ENCODE peak calls at places on chromosomes 5 and 9, in seven cellular contexts. One of them, this sample, is unnamed.

GRCh38 chr5:160693831-160694473 is 158.1 kb downstream of the ATP10B start:
- DNase-seq in cardiac fibroblast: no peak
- DNase-seq in AG04450: no peak
- DNase-seq in Panc1: no peak
- DNase-seq in heart left ventricle: no peak
- DNase-seq in IMR-90: no peak
- DNase-seq in left ventricle myocardium inferior: no peak
- DNase-seq in this sample: no peak

GRCh38 chr5:112119527-112119926 is 299.6 kb downstream of the EPB41L4A start:
- DNase-seq in Panc1: no peak
- DNase-seq in AG04450: no peak
- DNase-seq in heart left ventricle: no peak
- DNase-seq in cardiac fibroblast: no peak
- DNase-seq in left ventricle myocardium inferior: no peak
- DNase-seq in IMR-90: no peak
- DNase-seq in this sample: no peak

GRCh38 chr9:114386361-114386885 is 1.4 kb downstream of the AKNA start:
- DNase-seq in left ventricle myocardium inferior: no peak
- DNase-seq in Panc1: no peak
- DNase-seq in heart left ventricle: no peak
- DNase-seq in IMR-90: no peak
- DNase-seq in AG04450: no peak
- DNase-seq in cardiac fibroblast: no peak
- DNase-seq in this sample: no peak

GRCh38 chr5:132664696-132665209 is 6.8 kb downstream of the IL13 start:
- DNase-seq in cardiac fibroblast: no peak
- DNase-seq in heart left ventricle: no peak
- DNase-seq in Panc1: no peak
- DNase-seq in IMR-90: no peak
- DNase-seq in AG04450: no peak
- DNase-seq in left ventricle myocardium inferior: no peak
- DNase-seq in this sample: no peak

GRCh38 chr5:96718635-96719077 is 56.5 kb downstream of the CAST start:
- DNase-seq in cardiac fibroblast: no peak
- DNase-seq in Panc1: no peak
- DNase-seq in left ventricle myocardium inferior: peak; percentile 70
- DNase-seq in heart left ventricle: peak; percentile 51
- DNase-seq in IMR-90: no peak
- DNase-seq in AG04450: no peak
- DNase-seq in this sample: no peak

GRCh38 chr9:86281577-86282076 is 711 bp downstream of the ISCA1 start:
- DNase-seq in cardiac fibroblast: no peak
- DNase-seq in left ventricle myocardium inferior: no peak
- DNase-seq in IMR-90: no peak
- DNase-seq in heart left ventricle: no peak
- DNase-seq in Panc1: no peak
- DNase-seq in AG04450: no peak
- DNase-seq in this sample: no peak

GRCh38 chr5:80324912-80325311 is 5.1 kb downstream of the SPZ1 start:
- DNase-seq in cardiac fibroblast: no peak
- DNase-seq in AG04450: no peak
- DNase-seq in IMR-90: no peak
- DNase-seq in Panc1: no peak
- DNase-seq in heart left ventricle: no peak
- DNase-seq in left ventricle myocardium inferior: no peak
- DNase-seq in this sample: no peak

GRCh38 chr5:3025392-3025791 is 273.9 kb upstream of the IRX2 start:
- DNase-seq in cardiac fibroblast: no peak
- DNase-seq in left ventricle myocardium inferior: no peak
- DNase-seq in Panc1: no peak
- DNase-seq in AG04450: no peak
- DNase-seq in IMR-90: no peak
- DNase-seq in heart left ventricle: no peak
- DNase-seq in this sample: no peak

GRCh38 chr9:94168203-94169000 is 84.1 kb downstream of the PTPDC1 start:
- DNase-seq in cardiac fibroblast: peak; percentile 57
- DNase-seq in IMR-90: peak; percentile 40
- DNase-seq in Panc1: no peak
- DNase-seq in AG04450: no peak
- DNase-seq in left ventricle myocardium inferior: no peak
- DNase-seq in heart left ventricle: no peak
- DNase-seq in this sample: no peak

GRCh38 chr5:51033215-51033614 is 350.0 kb upstream of the ISL1 start:
- DNase-seq in left ventricle myocardium inferior: no peak
- DNase-seq in IMR-90: no peak
- DNase-seq in cardiac fibroblast: no peak
- DNase-seq in heart left ventricle: peak; percentile 16
- DNase-seq in AG04450: no peak
- DNase-seq in Panc1: no peak
- DNase-seq in this sample: no peak

GRCh38 chr5:155844541-155844940 is 482.4 kb upstream of the SGCD start:
- DNase-seq in cardiac fibroblast: no peak
- DNase-seq in Panc1: no peak
- DNase-seq in heart left ventricle: no peak
- DNase-seq in AG04450: no peak
- DNase-seq in left ventricle myocardium inferior: no peak
- DNase-seq in IMR-90: no peak
- DNase-seq in this sample: no peak

GRCh38 chr9:102974530-102974929 is 20.6 kb upstream of the CYLC2 start:
- DNase-seq in left ventricle myocardium inferior: no peak
- DNase-seq in heart left ventricle: no peak
- DNase-seq in AG04450: no peak
- DNase-seq in IMR-90: no peak
- DNase-seq in cardiac fibroblast: peak; percentile 17
- DNase-seq in Panc1: no peak
- DNase-seq in this sample: no peak

GRCh38 chr5:27748847-27749246 is 710.5 kb upstream of the CDH9 start:
- DNase-seq in heart left ventricle: no peak
- DNase-seq in left ventricle myocardium inferior: no peak
- DNase-seq in IMR-90: no peak
- DNase-seq in Panc1: no peak
- DNase-seq in cardiac fibroblast: peak; percentile 1
- DNase-seq in AG04450: no peak
- DNase-seq in this sample: no peak

GRCh38 chr5:136364307-136364706 is 1.0 kb downstream of the TRPC7 start:
- DNase-seq in Panc1: no peak
- DNase-seq in left ventricle myocardium inferior: no peak
- DNase-seq in heart left ventricle: no peak
- DNase-seq in AG04450: no peak
- DNase-seq in cardiac fibroblast: peak; percentile 4
- DNase-seq in IMR-90: no peak
- DNase-seq in this sample: no peak

GRCh38 chr9:23309800-23310199 is 516.2 kb downstream of the ELAVL2 start:
- DNase-seq in IMR-90: no peak
- DNase-seq in AG04450: no peak
- DNase-seq in heart left ventricle: no peak
- DNase-seq in Panc1: no peak
- DNase-seq in cardiac fibroblast: no peak
- DNase-seq in left ventricle myocardium inferior: no peak
- DNase-seq in this sample: no peak

GRCh38 chr9:36818242-36818938 is 215.7 kb downstream of the PAX5 start:
- DNase-seq in cardiac fibroblast: no peak
- DNase-seq in heart left ventricle: no peak
- DNase-seq in AG04450: no peak
- DNase-seq in IMR-90: no peak
- DNase-seq in Panc1: no peak
- DNase-seq in left ventricle myocardium inferior: no peak
- DNase-seq in this sample: no peak

GRCh38 chr5:128279345-128279744 is 195.8 kb downstream of the SLC12A2 start:
- DNase-seq in Panc1: no peak
- DNase-seq in AG04450: no peak
- DNase-seq in heart left ventricle: no peak
- DNase-seq in IMR-90: no peak
- DNase-seq in left ventricle myocardium inferior: no peak
- DNase-seq in cardiac fibroblast: no peak
- DNase-seq in this sample: no peak

GRCh38 chr5:17182966-17183365 is 34.5 kb upstream of the BASP1 start:
- DNase-seq in left ventricle myocardium inferior: no peak
- DNase-seq in IMR-90: peak; percentile 78
- DNase-seq in AG04450: no peak
- DNase-seq in cardiac fibroblast: peak; percentile 16
- DNase-seq in Panc1: no peak
- DNase-seq in heart left ventricle: no peak
- DNase-seq in this sample: no peak

GRCh38 chr9:89639367-89639795 is 34.6 kb downstream of the GADD45G start:
- DNase-seq in Panc1: no peak
- DNase-seq in AG04450: no peak
- DNase-seq in IMR-90: no peak
- DNase-seq in cardiac fibroblast: no peak
- DNase-seq in heart left ventricle: peak; percentile 76
- DNase-seq in left ventricle myocardium inferior: peak; percentile 85
- DNase-seq in this sample: no peak

DNA sequence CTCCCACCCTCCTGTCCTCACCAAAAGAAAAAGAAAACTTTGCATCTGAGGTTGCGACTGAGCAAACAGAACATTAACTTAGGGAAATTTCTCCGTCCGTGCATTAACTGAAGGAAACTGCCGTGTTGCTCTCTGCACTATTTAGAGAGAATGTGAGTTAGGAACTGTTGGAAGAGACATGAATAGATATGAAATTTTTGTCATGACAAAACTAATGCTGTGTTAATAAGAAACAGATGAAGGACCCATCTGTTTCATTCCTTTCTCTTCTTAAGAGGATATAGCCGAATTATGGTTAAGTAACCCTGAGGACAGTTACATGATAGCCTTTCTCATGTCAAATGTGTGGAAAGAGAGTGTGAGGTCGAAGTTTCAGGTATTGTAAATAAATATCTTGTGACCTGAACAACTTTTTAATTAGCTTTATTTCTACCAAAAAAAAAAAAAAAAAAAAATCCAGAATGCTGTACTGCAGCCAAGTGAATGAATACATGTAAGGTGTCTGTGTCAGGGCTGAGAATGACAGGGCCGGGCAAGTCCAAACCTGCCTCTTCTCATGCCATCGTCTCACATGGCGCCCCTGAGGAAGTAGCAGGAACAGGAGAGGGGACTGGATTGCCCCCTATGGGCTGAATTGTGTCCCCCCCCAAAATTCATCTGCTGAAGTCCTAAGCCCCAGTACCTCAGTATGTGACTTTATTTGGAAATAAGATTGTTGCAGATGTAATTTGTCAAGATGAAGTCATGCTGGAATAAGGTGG is 35.6 kb upstream of the ANKRD33B start:
- DNase-seq in AG04450: no peak
- DNase-seq in IMR-90: peak; percentile 60
- DNase-seq in left ventricle myocardium inferior: no peak
- DNase-seq in Panc1: no peak
- DNase-seq in cardiac fibroblast: no peak
- DNase-seq in heart left ventricle: no peak
- DNase-seq in this sample: no peak
- TF ChIP-seq CTCF in AG04450: peak; percentile 16
- TF ChIP-seq CTCF in IMR-90: no peak
- TF ChIP-seq CTCF in left ventricle myocardium inferior: no peak
- TF ChIP-seq CTCF in Panc1: no peak
- TF ChIP-seq CTCF in cardiac fibroblast: no peak
- TF ChIP-seq CTCF in heart left ventricle: no peak
- TF ChIP-seq CTCF in this sample: peak; percentile 15

DNA sequence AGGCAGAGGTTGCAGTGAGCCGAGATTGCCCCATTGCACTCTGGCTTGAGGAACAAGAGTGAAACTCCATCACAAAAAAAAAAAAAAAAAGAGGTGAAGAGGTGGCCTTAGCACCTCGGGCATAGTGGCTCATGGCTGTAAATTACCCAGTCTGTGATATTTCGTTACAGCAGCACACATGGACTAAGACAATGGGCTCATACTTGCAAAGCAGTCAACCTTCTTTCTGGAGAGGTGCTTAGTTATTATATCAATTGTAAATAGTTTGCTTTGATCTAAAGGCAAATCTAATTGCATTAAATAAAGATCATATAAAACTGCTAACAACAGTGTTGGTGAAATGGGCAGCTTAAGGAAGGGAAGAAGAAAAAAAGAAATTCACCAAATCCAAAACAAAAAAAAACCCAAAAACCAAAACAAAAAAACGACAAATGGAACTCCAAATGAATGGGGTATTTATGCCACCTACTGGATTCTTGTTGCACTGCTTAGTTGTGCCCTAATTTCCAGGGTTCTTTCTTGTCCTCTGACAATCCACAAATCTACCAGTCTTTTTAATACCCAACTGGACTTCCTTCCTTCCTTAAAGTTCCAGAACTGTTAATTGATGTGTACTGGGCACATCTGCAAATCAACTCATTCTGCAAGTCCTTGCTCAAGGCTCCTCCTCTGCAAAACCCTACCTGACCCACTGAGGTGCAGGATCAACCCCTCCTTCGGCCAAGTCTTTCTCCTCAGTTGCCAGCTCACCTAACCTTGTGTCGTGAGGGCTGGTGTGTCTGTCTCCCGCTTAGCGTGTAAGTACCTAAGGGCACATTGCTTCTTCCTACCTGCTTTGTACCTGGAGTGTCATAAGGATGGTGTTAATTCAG is 35.0 kb upstream of the DMRT1 start:
- DNase-seq in heart left ventricle: no peak
- DNase-seq in left ventricle myocardium inferior: no peak
- DNase-seq in cardiac fibroblast: peak; percentile 60
- DNase-seq in Panc1: peak; percentile 8
- DNase-seq in IMR-90: peak; percentile 51
- DNase-seq in AG04450: peak; percentile 29
- DNase-seq in this sample: no peak
- TF ChIP-seq CTCF in heart left ventricle: peak; percentile 69
- TF ChIP-seq CTCF in left ventricle myocardium inferior: peak; percentile 81
- TF ChIP-seq CTCF in cardiac fibroblast: peak; percentile 75
- TF ChIP-seq CTCF in Panc1: peak; percentile 52
- TF ChIP-seq CTCF in IMR-90: peak; percentile 92
- TF ChIP-seq CTCF in AG04450: peak; percentile 84
- TF ChIP-seq CTCF in this sample: peak; percentile 86

GRCh38 chr5:33328842-33329241 is 111.9 kb upstream of the TARS1 start:
- DNase-seq in heart left ventricle: no peak
- DNase-seq in IMR-90: no peak
- DNase-seq in cardiac fibroblast: no peak
- DNase-seq in Panc1: no peak
- DNase-seq in AG04450: no peak
- DNase-seq in left ventricle myocardium inferior: no peak
- DNase-seq in this sample: no peak

GRCh38 chr5:33330416-33330815 is 110.3 kb upstream of the TARS1 start:
- DNase-seq in Panc1: no peak
- DNase-seq in heart left ventricle: no peak
- DNase-seq in left ventricle myocardium inferior: no peak
- DNase-seq in AG04450: no peak
- DNase-seq in IMR-90: no peak
- DNase-seq in cardiac fibroblast: no peak
- DNase-seq in this sample: no peak

GRCh38 chr5:33334829-33335228 is 105.9 kb upstream of the TARS1 start:
- DNase-seq in cardiac fibroblast: no peak
- DNase-seq in heart left ventricle: no peak
- DNase-seq in AG04450: no peak
- DNase-seq in left ventricle myocardium inferior: no peak
- DNase-seq in Panc1: no peak
- DNase-seq in IMR-90: no peak
- DNase-seq in this sample: no peak

GRCh38 chr5:33332804-33333203 is 108.0 kb upstream of the TARS1 start:
- DNase-seq in IMR-90: no peak
- DNase-seq in AG04450: no peak
- DNase-seq in left ventricle myocardium inferior: no peak
- DNase-seq in cardiac fibroblast: no peak
- DNase-seq in Panc1: no peak
- DNase-seq in heart left ventricle: no peak
- DNase-seq in this sample: no peak

GRCh38 chr5:33330992-33331391 is 109.8 kb upstream of the TARS1 start:
- DNase-seq in Panc1: no peak
- DNase-seq in heart left ventricle: no peak
- DNase-seq in left ventricle myocardium inferior: no peak
- DNase-seq in cardiac fibroblast: no peak
- DNase-seq in AG04450: no peak
- DNase-seq in IMR-90: no peak
- DNase-seq in this sample: no peak
- TF ChIP-seq CTCF in Panc1: no peak
- TF ChIP-seq CTCF in heart left ventricle: no peak
- TF ChIP-seq CTCF in left ventricle myocardium inferior: no peak
- TF ChIP-seq CTCF in cardiac fibroblast: no peak
- TF ChIP-seq CTCF in AG04450: no peak
- TF ChIP-seq CTCF in IMR-90: no peak
- TF ChIP-seq CTCF in this sample: no peak

GRCh38 chr5:6868170-6868569 is 154.9 kb downstream of the TENT4A start:
- DNase-seq in left ventricle myocardium inferior: no peak
- DNase-seq in cardiac fibroblast: no peak
- DNase-seq in Panc1: no peak
- DNase-seq in AG04450: no peak
- DNase-seq in heart left ventricle: no peak
- DNase-seq in IMR-90: no peak
- DNase-seq in this sample: no peak
- TF ChIP-seq CTCF in left ventricle myocardium inferior: no peak
- TF ChIP-seq CTCF in cardiac fibroblast: no peak
- TF ChIP-seq CTCF in Panc1: no peak
- TF ChIP-seq CTCF in AG04450: no peak
- TF ChIP-seq CTCF in heart left ventricle: no peak
- TF ChIP-seq CTCF in IMR-90: no peak
- TF ChIP-seq CTCF in this sample: no peak

This sample was measured in type B pancreatic cell.